ENCODE peak calls at places on chromosomes 4 and X, in four cellular contexts. One of them, this sample, is unnamed. For H3K36me3, H3K9me3 and H3K27me3, the result is how much of the 10 kb centered on the place peaks cover.

GRCh38 chrX:1453390-1453783 is 678 bp upstream of the ASMTL start:
- DNase-seq in tibial artery: peak
- DNase-seq in ovary: no peak
- DNase-seq in thoracic aorta: peak
- DNase-seq in this sample: no peak

GRCh38 chr4:91963489-91963888 is 340.3 kb upstream of the GRID2 start:
- DNase-seq in thoracic aorta: no peak
- DNase-seq in ovary: no peak
- DNase-seq in tibial artery: no peak
- DNase-seq in this sample: no peak

GRCh38 chrX:29257516-29257915 is 670.3 kb downstream of the IL1RAPL1 start:
- DNase-seq in tibial artery: no peak
- DNase-seq in ovary: no peak
- DNase-seq in thoracic aorta: no peak
- DNase-seq in this sample: no peak

GRCh38 chr4:181323061-181323460 is 920.1 kb upstream of the TENM3 start:
- DNase-seq in tibial artery: no peak
- DNase-seq in ovary: no peak
- DNase-seq in thoracic aorta: no peak
- DNase-seq in this sample: no peak

GRCh38 chr4:123305746-123306145 is 90.8 kb upstream of the SPRY1 start:
- DNase-seq in tibial artery: no peak
- DNase-seq in ovary: no peak
- DNase-seq in thoracic aorta: no peak
- DNase-seq in this sample: no peak

GRCh38 chrX:111071542-111072277 is 24.3 kb upstream of the PAK3 start:
- DNase-seq in ovary: no peak
- DNase-seq in thoracic aorta: no peak
- DNase-seq in tibial artery: no peak
- DNase-seq in this sample: no peak

GRCh38 chr4:118741456-118741855 is 56.3 kb downstream of the METTL14 start:
- DNase-seq in ovary: no peak
- DNase-seq in thoracic aorta: no peak
- DNase-seq in tibial artery: no peak
- DNase-seq in this sample: no peak

GRCh38 chrX:40573763-40574162 is 7.0 kb upstream of the ATP6AP2 start:
- DNase-seq in tibial artery: no peak
- DNase-seq in thoracic aorta: no peak
- DNase-seq in ovary: no peak
- DNase-seq in this sample: no peak

GRCh38 chr4:42050850-42051249 is 60.5 kb downstream of the SLC30A9 start:
- DNase-seq in ovary: no peak
- DNase-seq in thoracic aorta: no peak
- DNase-seq in tibial artery: no peak
- DNase-seq in this sample: no peak
- H3K36me3 ChIP-seq in ovary: under half
- H3K36me3 ChIP-seq in thoracic aorta: under half
- H3K36me3 ChIP-seq in tibial artery: under half
- H3K36me3 ChIP-seq in this sample: half or more

GRCh38 chrX:131724292-131724691 is 180.4 kb downstream of the OR13H1 start:
- DNase-seq in tibial artery: no peak
- DNase-seq in thoracic aorta: no peak
- DNase-seq in ovary: no peak
- DNase-seq in this sample: no peak
- H3K9me3 ChIP-seq in tibial artery: under half
- H3K9me3 ChIP-seq in thoracic aorta: under half
- H3K9me3 ChIP-seq in ovary: under half
- H3K9me3 ChIP-seq in this sample: under half

DNA sequence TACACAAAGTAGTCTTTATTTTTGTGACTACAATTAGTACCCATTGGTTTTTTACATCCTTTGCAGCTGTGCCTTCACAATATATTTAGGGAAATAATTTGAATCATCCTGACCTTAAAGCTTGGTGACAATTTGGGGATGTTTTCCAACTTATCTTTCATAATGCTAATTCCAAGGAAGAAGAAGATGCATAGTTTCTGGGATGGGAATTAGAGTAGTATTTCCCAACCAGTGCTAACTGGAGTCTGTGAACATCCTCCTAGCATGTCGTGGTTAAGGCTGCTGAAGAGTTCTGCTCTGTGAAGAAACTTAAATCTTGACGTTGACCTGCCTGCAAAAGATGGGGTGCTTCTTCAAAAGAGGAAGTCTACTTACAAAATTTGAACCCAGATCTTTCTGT is 173.5 kb downstream of the ANK2 start:
- DNase-seq in ovary: no peak
- DNase-seq in tibial artery: no peak
- DNase-seq in thoracic aorta: no peak
- DNase-seq in this sample: no peak
- H3K27me3 ChIP-seq in ovary: under half
- H3K27me3 ChIP-seq in tibial artery: under half
- H3K27me3 ChIP-seq in thoracic aorta: under half
- H3K27me3 ChIP-seq in this sample: under half

DNA sequence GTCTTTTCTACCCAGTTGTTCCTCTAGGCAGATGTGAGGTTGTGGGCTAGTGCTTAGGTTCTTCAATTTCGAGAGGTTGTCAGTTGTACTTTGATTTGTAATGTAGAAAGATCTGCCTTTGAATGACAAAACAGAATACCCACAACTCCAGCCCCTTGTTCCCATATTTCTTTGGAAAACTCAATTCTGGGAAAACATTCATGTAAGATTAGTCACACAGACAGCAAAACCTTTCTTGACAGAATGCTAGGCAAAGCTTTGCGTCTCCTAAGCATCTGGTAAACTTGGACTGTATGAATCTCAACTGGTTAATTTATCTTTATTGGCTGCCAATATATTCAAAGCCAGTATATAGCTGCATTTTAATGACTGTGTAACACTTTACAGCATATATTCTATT is 34.9 kb downstream of the NOCT start:
- DNase-seq in tibial artery: no peak
- DNase-seq in thoracic aorta: no peak
- DNase-seq in ovary: no peak
- DNase-seq in this sample: no peak
- H3K36me3 ChIP-seq in tibial artery: under half
- H3K36me3 ChIP-seq in thoracic aorta: under half
- H3K36me3 ChIP-seq in ovary: under half
- H3K36me3 ChIP-seq in this sample: half or more

GRCh38 chrX:42976729-42977366 is 198.9 kb upstream of the PPP1R2C start:
- DNase-seq in thoracic aorta: no peak
- DNase-seq in tibial artery: no peak
- DNase-seq in ovary: no peak
- DNase-seq in this sample: no peak

GRCh38 chrX:42975906-42976305 is 197.9 kb upstream of the PPP1R2C start:
- DNase-seq in tibial artery: no peak
- DNase-seq in thoracic aorta: no peak
- DNase-seq in ovary: no peak
- DNase-seq in this sample: no peak

GRCh38 chrX:42978655-42979379 is 200.9 kb upstream of the PPP1R2C start:
- DNase-seq in tibial artery: no peak
- DNase-seq in ovary: no peak
- DNase-seq in thoracic aorta: no peak
- DNase-seq in this sample: no peak

GRCh38 chrX:42967681-42968080 is 189.7 kb upstream of the PPP1R2C start:
- DNase-seq in tibial artery: no peak
- DNase-seq in ovary: no peak
- DNase-seq in thoracic aorta: no peak
- DNase-seq in this sample: no peak

GRCh38 chrX:42973321-42973720 is 195.4 kb upstream of the PPP1R2C start:
- DNase-seq in tibial artery: no peak
- DNase-seq in thoracic aorta: no peak
- DNase-seq in ovary: no peak
- DNase-seq in this sample: no peak
- H3K9me3 ChIP-seq in tibial artery: under half
- H3K9me3 ChIP-seq in thoracic aorta: under half
- H3K9me3 ChIP-seq in ovary: under half
- H3K9me3 ChIP-seq in this sample: under half

This sample was measured in heart left ventricle.